ENCODE peak calls at places on chromosomes 16 and 17, in ten cellular contexts. Z is NCI-H460; Q is HS-5; J is activated T-cell treated with anti-CD3 and anti-CD28 coated beads, Interleukin-2, amount 50 U/mL, for 72 hours; D is activated CD8-positive, alpha-beta T cell treated with anti-CD3 and anti-CD28 coated beads, Interleukin-2, amount 10 ng/mL, durations not matched to agents 7 days and 5 days; M is LoVo; L is T47D; G is NCI-H1105 treated with DMSO at 0.1 percent for 48 hours; K is activated T-helper 9 cell treated with anti-CD3 and anti-CD28 coated beads, Interleukin-2, amount 50 U/mL, for 16 hours; X is NCI-H446 treated with DMSO at 0.1 percent for 48 hours. I is an unnamed sample.

GRCh38 chr17:58195518-58196123 is 3.1 kb downstream of the EPX start:
- DNase-seq in M (no peak), X (no peak), G (no peak), Z (no peak), L (no peak), J (no peak), K (no peak), Q (no peak), D (no peak), I (no peak)

GRCh38 chr16:56357291-56357764 is 68.0 kb downstream of the AMFR start:
- DNase-seq in D (no peak), M (no peak), J (no peak), G (no peak), Q (no peak), X (no peak), Z (no peak), L (no peak), K (no peak), I (peak; percentile 27)

GRCh38 chr16:67302076-67302475 is 22.7 kb downstream of the PLEKHG4 start:
- DNase-seq in Z (no peak), Q (no peak), X (no peak), K (no peak), L (no peak), G (no peak), J (no peak), D (no peak), M (no peak), I (no peak)

GRCh38 chr17:19418312-19418992 is 7.4 kb downstream of the RNF112 start:
- DNase-seq in X (no peak), Z (no peak), G (no peak), J (peak; percentile 47), D (peak; percentile 27), K (no peak), L (no peak), M (no peak), Q (no peak), I (no peak)

GRCh38 chr16:19284207-19284606 is 1.3 kb upstream of the CLEC19A start:
- DNase-seq in D (no peak), M (peak; percentile 62), Q (no peak), X (no peak), K (no peak), L (peak; percentile 89), G (peak; percentile 29), J (peak; percentile 13), Z (peak; percentile 11), I (no peak)

GRCh38 chr16:26276289-26276688 is 584.5 kb downstream of the HS3ST4 start:
- DNase-seq in M (no peak), J (no peak), Q (no peak), X (no peak), D (no peak), K (no peak), Z (no peak), G (no peak), L (no peak), I (no peak)

GRCh38 chr16:88387941-88388627 is 5.3 kb downstream of the ZNF469 start:
- DNase-seq in D (no peak), L (peak; percentile 98), Z (no peak), M (peak; percentile 57), G (no peak), X (no peak), K (no peak), Q (no peak), J (no peak), I (no peak)

GRCh38 chr17:49195746-49196145 is 14.6 kb downstream of the GNGT2 start:
- DNase-seq in X (no peak), L (no peak), Q (no peak), G (no peak), J (no peak), D (no peak), K (no peak), Z (no peak), M (no peak), I (no peak)

GRCh38 chr17:52828621-52829020 is 670.1 kb upstream of the CA10 start:
- DNase-seq in X (no peak), K (no peak), Q (no peak), J (no peak), D (no peak), Z (no peak), M (no peak), L (peak; percentile 40), G (no peak), I (no peak)

GRCh38 chr16:12293017-12293618 is 316.6 kb downstream of the SNX29 start:
- DNase-seq in Z (no peak), Q (no peak), K (no peak), D (no peak), J (no peak), L (no peak), M (no peak), X (no peak), G (no peak), I (no peak)

GRCh38 chr17:17058304-17058703 is 16.0 kb downstream of the MPRIP start:
- DNase-seq in X (no peak), J (no peak), Z (no peak), M (no peak), K (no peak), G (no peak), D (no peak), Q (no peak), L (no peak), I (no peak)

GRCh38 chr16:4200000-4200780 is 41.7 kb downstream of the SRL start:
- DNase-seq in G (peak; percentile 1), M (peak; percentile 71), Q (peak; percentile 28), L (peak; percentile 91), D (peak; percentile 51), X (no peak), Z (peak; percentile 58), J (peak; percentile 26), K (no peak), I (no peak)

GRCh38 chr16:24580665-24581064 is 41.3 kb downstream of the RBBP6 start:
- DNase-seq in Z (peak; percentile 23), L (peak; percentile 25), X (no peak), G (no peak), Q (no peak), D (no peak), J (no peak), M (no peak), K (no peak), I (peak; percentile 6)

GRCh38 chr17:68556551-68556950 is 44.3 kb downstream of the PRKAR1A start:
- DNase-seq in J (no peak), Q (no peak), D (no peak), L (no peak), G (no peak), Z (no peak), X (no peak), K (no peak), M (no peak), I (no peak)

GRCh38 chr17:59829217-59830006 is 63.3 kb downstream of the TUBD1 start:
- DNase-seq in X (peak; percentile 39), G (no peak), Z (peak; percentile 92), M (peak; percentile 96), Q (peak; percentile 96), L (peak; percentile 37), K (no peak), J (peak; percentile 73), D (peak; percentile 72), I (peak; percentile 98)

GRCh38 chr16:68072038-68072695 is 13.0 kb upstream of the NFATC3 start:
- DNase-seq in L (no peak), J (no peak), M (peak; percentile 34), D (no peak), Z (no peak), Q (peak; percentile 63), G (no peak), K (no peak), X (no peak), I (no peak)

GRCh38 chr17:80021600-80021999 is 14.1 kb downstream of the TBC1D16 start:
- DNase-seq in Q (no peak), Z (no peak), G (no peak), D (no peak), K (no peak), L (no peak), M (no peak), X (no peak), J (no peak), I (no peak)